ENCODE peak calls at places on chromosome 21, in five cellular contexts. X is SJSA1, D is osteoblast, U is PC-9, H is sigmoid colon. K is an unnamed sample. For H3K27me3 and H3K9me3, the result is how much of the 10 kb centered on the place peaks cover.

GRCh38 chr21:20258542-20258941 is 739.7 kb upstream of the NCAM2 start:
- DNase-seq in X (no peak), D (no peak), U (no peak), H (no peak), K (no peak)

GRCh38 chr21:42423197-42423675 is 19.5 kb downstream of the UBASH3A start:
- DNase-seq in X (no peak), D (no peak), U (no peak), H (no peak), K (no peak)

GRCh38 chr21:37759777-37760176 is 156.5 kb downstream of the KCNJ6 start:
- DNase-seq in X (no peak), D (no peak), U (no peak), H (no peak), K (no peak)

GRCh38 chr21:46071082-46071481 is 26.8 kb upstream of the COL6A2 start:
- DNase-seq in X (peak), D (no peak), U (no peak), H (peak), K (no peak)

GRCh38 chr21:14076143-14076806 is 134.5 kb downstream of the LIPI start:
- DNase-seq in X (peak), D (no peak), U (no peak), H (no peak), K (no peak)

GRCh38 chr21:38386967-38387366 is 111.3 kb downstream of the ERG start:
- DNase-seq in X (no peak), D (peak), U (no peak), H (no peak), K (no peak)

GRCh38 chr21:46068516-46069079 is 29.3 kb upstream of the COL6A2 start:
- DNase-seq in X (no peak), D (no peak), U (no peak), H (peak), K (no peak)

GRCh38 chr21:15255359-15256157 is 190.8 kb upstream of the NRIP1 start:
- DNase-seq in X (no peak), D (peak), U (no peak), H (no peak), K (no peak)

GRCh38 chr21:39115659-39116235 is 67.5 kb downstream of the PSMG1 start:
- DNase-seq in X (peak), D (no peak), U (no peak), H (no peak), K (no peak)

GRCh38 chr21:15976807-15977206 is 247.0 kb downstream of the USP25 start:
- DNase-seq in X (no peak), D (no peak), U (no peak), H (no peak), K (no peak)

GRCh38 chr21:40334159-40334558 is 466.9 kb downstream of the PCP4 start:
- DNase-seq in X (no peak), D (no peak), U (no peak), H (no peak), K (no peak)

GRCh38 chr21:38913120-38913975 is 107.6 kb downstream of the ETS2 start:
- DNase-seq in X (peak), D (peak), U (peak), H (peak), K (no peak)

GRCh38 chr21:21547368-21547953 is 549.3 kb downstream of the NCAM2 start:
- DNase-seq in X (no peak), D (no peak), U (no peak), H (no peak), K (no peak)

GRCh38 chr21:26147535-26147934 is 23.0 kb downstream of the APP start:
- DNase-seq in X (no peak), D (no peak), U (no peak), H (no peak), K (no peak)

GRCh38 chr21:41217656-41218380 is 49.9 kb downstream of the BACE2 start:
- DNase-seq in X (no peak), D (peak), U (no peak), H (peak), K (no peak)

GRCh38 chr21:36630485-36631206 is 68.3 kb upstream of the SIM2 start:
- DNase-seq in X (peak), D (peak), U (peak), H (no peak), K (peak)

GRCh38 chr21:17900281-17900989 is 81.3 kb upstream of the C21orf91 start:
- DNase-seq in X (no peak), D (no peak), U (no peak), H (no peak), K (no peak)

GRCh38 chr21:33418686-33419085 is 15.5 kb downstream of the IFNGR2 start:
- DNase-seq in X (no peak), D (no peak), U (no peak), H (peak), K (no peak)

GRCh38 chr21:46554431-46555224 is 50.3 kb downstream of the S100B start:
- DNase-seq in X (peak), D (peak), U (no peak), H (no peak), K (no peak)

GRCh38 chr21:36699546-36700294 is 805 bp downstream of the SIM2 start:
- DNase-seq in X (no peak), D (peak), U (no peak), H (no peak), K (no peak)

GRCh38 chr21:37717534-37717933 is 198.7 kb downstream of the KCNJ6 start:
- DNase-seq in X (no peak), D (no peak), U (no peak), H (no peak), K (no peak)

GRCh38 chr21:44898851-44899767 is 21.6 kb downstream of the ITGB2 start:
- DNase-seq in X (no peak), D (peak), U (no peak), H (no peak), K (no peak)
- H3K27me3 ChIP-seq in X (under half), D (under half), U (under half), H (under half), K (under half)

GRCh38 chr21:22725436-22725835 is 1727.2 kb downstream of the NCAM2 start:
- DNase-seq in X (no peak), D (no peak), U (no peak), H (no peak), K (no peak)
- H3K9me3 ChIP-seq in X (under half), D (under half), U (under half), H (under half), K (under half)

GRCh38 chr21:44480200-44481065 is 25.1 kb downstream of the LRRC3 start:
- DNase-seq in X (no peak), D (peak), U (no peak), H (no peak), K (no peak)
- H3K27ac ChIP-seq in X (no peak), D (no peak), U (no peak), H (no peak), K (no peak)

DNA sequence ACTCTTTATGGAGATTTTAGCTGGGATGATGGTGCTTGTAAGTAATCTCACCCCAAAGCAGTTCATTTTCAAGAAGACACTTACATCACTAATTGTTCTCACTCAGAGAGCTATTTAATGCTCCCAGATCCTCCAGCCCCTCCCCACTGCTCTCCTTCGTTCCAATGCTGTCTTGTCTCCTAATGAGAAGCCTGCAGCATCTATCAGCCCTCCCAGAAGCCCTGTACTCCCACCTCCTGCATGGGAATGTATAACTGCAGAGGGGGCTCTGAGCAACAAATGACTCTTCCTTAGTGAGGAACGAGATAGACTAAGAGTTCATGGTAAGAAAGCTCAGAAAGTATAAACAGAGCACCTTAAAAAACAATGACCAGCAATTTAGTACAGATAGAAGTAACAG is 377.4 kb upstream of the RUNX1 start:
- DNase-seq in X (no peak), D (no peak), U (no peak), H (no peak), K (no peak)
- H3K27me3 ChIP-seq in X (under half), D (under half), U (under half), H (under half), K (under half)

GRCh38 chr21:30209571-30209970 is 6.3 kb downstream of the CLDN8 start:
- DNase-seq in X (no peak), D (no peak), U (no peak), H (no peak), K (no peak)
- H3K9me3 ChIP-seq in X (under half), D (under half), U (under half), H (under half), K (under half)

K was measured in CD4-positive, alpha-beta T cell.